ENCODE peak calls at places on chromosomes 12 and 14, in ten cellular contexts. P is testis, J is A549, T is brain microvascular endothelial cell, A is cardiac muscle cell, K is dorsolateral prefrontal cortex, W is GM12865, U is GM23338, E is AG04450, H is fibroblast of the aortic adventitia. Y is an unnamed sample.

GRCh38 chr14:45177081-45177480 is 41.4 kb downstream of the FANCM start:
- DNase-seq in P (no peak), J (no peak), T (peak), A (peak), K (no peak), W (no peak), U (no peak), E (peak), H (peak), Y (no peak)

GRCh38 chr12:119372540-119372939 is 38.0 kb downstream of the CCDC60 start:
- DNase-seq in P (no peak), J (no peak), T (no peak), A (no peak), K (no peak), W (peak), U (no peak), E (no peak), H (no peak), Y (no peak)

GRCh38 chr12:57549909-57550627 is at the start of gene KIF5A:
- DNase-seq in P (peak), J (peak), T (no peak), A (no peak), K (peak), W (peak), U (peak), E (no peak), H (no peak), Y (no peak)

GRCh38 chr12:101527682-101528081 is 52.5 kb downstream of the SPIC start:
- DNase-seq in P (no peak), J (no peak), T (no peak), A (no peak), K (no peak), W (no peak), U (no peak), E (no peak), H (no peak), Y (no peak)

GRCh38 chr12:50505945-50506344 is 1.2 kb downstream of the DIP2B start:
- DNase-seq in P (peak), J (no peak), T (peak), A (peak), K (peak), W (peak), U (no peak), E (no peak), H (peak), Y (no peak)

GRCh38 chr12:64186789-64187188 is 35.3 kb downstream of the KICS2 start:
- DNase-seq in P (no peak), J (peak), T (peak), A (no peak), K (no peak), W (peak), U (no peak), E (no peak), H (peak), Y (no peak)

GRCh38 chr12:93563807-93564538 is 8.5 kb upstream of the SOCS2 start:
- DNase-seq in P (no peak), J (peak), T (no peak), A (peak), K (no peak), W (peak), U (peak), E (no peak), H (peak), Y (no peak)

GRCh38 chr12:57003395-57003794 is 3.0 kb downstream of the ZBTB39 start:
- DNase-seq in P (no peak), J (no peak), T (no peak), A (no peak), K (no peak), W (no peak), U (no peak), E (no peak), H (no peak), Y (no peak)

GRCh38 chr14:71498151-71498734 is 434.0 kb upstream of the RGS6 start:
- DNase-seq in P (no peak), J (no peak), T (no peak), A (no peak), K (no peak), W (peak), U (no peak), E (peak), H (peak), Y (no peak)

GRCh38 chr14:71206766-71207371 is 299.6 kb downstream of the PCNX1 start:
- DNase-seq in P (no peak), J (peak), T (peak), A (peak), K (peak), W (no peak), U (no peak), E (peak), H (peak), Y (no peak)

GRCh38 chr12:95201056-95201670 is 16.1 kb downstream of the FGD6 start:
- DNase-seq in P (no peak), J (peak), T (peak), A (peak), K (no peak), W (peak), U (no peak), E (no peak), H (no peak), Y (no peak)

GRCh38 chr12:47650469-47650868 is 55.4 kb downstream of the RPAP3 start:
- DNase-seq in P (no peak), J (no peak), T (no peak), A (no peak), K (no peak), W (no peak), U (no peak), E (no peak), H (no peak), Y (no peak)

GRCh38 chr14:68278568-68279436 is 459.2 kb downstream of the RAD51B start:
- DNase-seq in P (no peak), J (peak), T (peak), A (peak), K (no peak), W (peak), U (no peak), E (no peak), H (peak), Y (no peak)

GRCh38 chr14:98728024-98728423 is 544.0 kb downstream of the BCL11B start:
- DNase-seq in P (no peak), J (no peak), T (no peak), A (no peak), K (no peak), W (no peak), U (no peak), E (no peak), H (no peak), Y (no peak)

GRCh38 chr12:116798719-116799118 is 60.6 kb downstream of the RNFT2 start:
- DNase-seq in P (no peak), J (no peak), T (no peak), A (no peak), K (no peak), W (no peak), U (no peak), E (no peak), H (no peak), Y (no peak)

GRCh38 chr14:85573406-85573805 is 43.5 kb downstream of the FLRT2 start:
- DNase-seq in P (no peak), J (no peak), T (no peak), A (no peak), K (no peak), W (no peak), U (no peak), E (no peak), H (peak), Y (no peak)

GRCh38 chr14:64807588-64807987 is 72.1 kb downstream of the SPTB start:
- DNase-seq in P (no peak), J (no peak), T (no peak), A (no peak), K (no peak), W (no peak), U (no peak), E (no peak), H (no peak), Y (no peak)

GRCh38 chr12:34601689-34602088 is 579.4 kb downstream of the ALG10 start:
- DNase-seq in P (no peak), J (no peak), T (no peak), A (no peak), K (peak), W (no peak), U (no peak), E (no peak), H (no peak), Y (no peak)

GRCh38 chr12:62731378-62731710 is 203.6 kb downstream of the PPM1H start:
- DNase-seq in P (no peak), J (no peak), T (no peak), A (no peak), K (no peak), W (no peak), U (no peak), E (no peak), H (no peak), Y (peak)

GRCh38 chr14:57816568-57817284 is 49.2 kb downstream of the SLC35F4 start:
- DNase-seq in P (no peak), J (no peak), T (no peak), A (no peak), K (no peak), W (peak), U (no peak), E (no peak), H (peak), Y (no peak)

GRCh38 chr14:69366069-69366468 is 32.0 kb downstream of the ERH start:
- DNase-seq in P (no peak), J (no peak), T (no peak), A (no peak), K (no peak), W (no peak), U (no peak), E (no peak), H (no peak), Y (no peak)

GRCh38 chr12:48956279-48957140 is 777 bp downstream of the ARF3 start:
- DNase-seq in P (peak), J (peak), T (peak), A (peak), K (peak), W (peak), U (peak), E (peak), H (peak), Y (peak)

GRCh38 chr12:49637401-49637800 is 14.0 kb downstream of the PRPF40B start:
- DNase-seq in P (no peak), J (no peak), T (no peak), A (no peak), K (no peak), W (no peak), U (peak), E (no peak), H (no peak), Y (peak)

GRCh38 chr14:34297786-34298520 is 164.1 kb downstream of the SPTSSA start:
- DNase-seq in P (no peak), J (no peak), T (no peak), A (no peak), K (no peak), W (no peak), U (no peak), E (no peak), H (peak), Y (no peak)

GRCh38 chr14:52356025-52356424 is 41.9 kb downstream of the PTGER2 start:
- DNase-seq in P (no peak), J (no peak), T (peak), A (no peak), K (no peak), W (no peak), U (no peak), E (no peak), H (no peak), Y (no peak)

GRCh38 chr12:114864688-114865685 is 181.0 kb upstream of the TBX3 start:
- DNase-seq in P (no peak), J (no peak), T (no peak), A (peak), K (no peak), W (no peak), U (peak), E (no peak), H (peak), Y (no peak)

GRCh38 chr12:79517363-79517762 is 173.4 kb downstream of the PAWR start:
- DNase-seq in P (no peak), J (no peak), T (no peak), A (no peak), K (no peak), W (no peak), U (no peak), E (no peak), H (no peak), Y (no peak)

GRCh38 chr12:79508622-79509021 is 182.1 kb downstream of the PAWR start:
- DNase-seq in P (no peak), J (no peak), T (no peak), A (no peak), K (no peak), W (no peak), U (peak), E (no peak), H (no peak), Y (no peak)

GRCh38 chr12:79515526-79515935 is 175.2 kb downstream of the PAWR start:
- DNase-seq in P (no peak), J (no peak), T (no peak), A (peak), K (no peak), W (no peak), U (no peak), E (no peak), H (peak), Y (no peak)

GRCh38 chr12:79514730-79515525 is 175.8 kb downstream of the PAWR start:
- DNase-seq in P (no peak), J (no peak), T (no peak), A (peak), K (no peak), W (no peak), U (no peak), E (no peak), H (no peak), Y (no peak)

GRCh38 chr12:79512068-79512467 is 178.7 kb downstream of the PAWR start:
- DNase-seq in P (no peak), J (no peak), T (no peak), A (no peak), K (no peak), W (no peak), U (peak), E (no peak), H (no peak), Y (no peak)
- TF ChIP-seq CTCF in P (no peak), J (peak), T (peak), A (no peak), K (no peak), W (no peak), U (peak), E (no peak), H (no peak), Y (no peak)

GRCh38 chr14:103206023-103206481 is 82.8 kb downstream of the TNFAIP2 start:
- DNase-seq in P (peak), J (no peak), T (no peak), A (no peak), K (no peak), W (no peak), U (no peak), E (no peak), H (peak), Y (no peak)
- H3K4me3 ChIP-seq in P (peak), J (no peak), T (no peak), A (no peak), K (no peak), W (no peak), U (no peak), E (no peak), H (peak), Y (no peak)

DNA sequence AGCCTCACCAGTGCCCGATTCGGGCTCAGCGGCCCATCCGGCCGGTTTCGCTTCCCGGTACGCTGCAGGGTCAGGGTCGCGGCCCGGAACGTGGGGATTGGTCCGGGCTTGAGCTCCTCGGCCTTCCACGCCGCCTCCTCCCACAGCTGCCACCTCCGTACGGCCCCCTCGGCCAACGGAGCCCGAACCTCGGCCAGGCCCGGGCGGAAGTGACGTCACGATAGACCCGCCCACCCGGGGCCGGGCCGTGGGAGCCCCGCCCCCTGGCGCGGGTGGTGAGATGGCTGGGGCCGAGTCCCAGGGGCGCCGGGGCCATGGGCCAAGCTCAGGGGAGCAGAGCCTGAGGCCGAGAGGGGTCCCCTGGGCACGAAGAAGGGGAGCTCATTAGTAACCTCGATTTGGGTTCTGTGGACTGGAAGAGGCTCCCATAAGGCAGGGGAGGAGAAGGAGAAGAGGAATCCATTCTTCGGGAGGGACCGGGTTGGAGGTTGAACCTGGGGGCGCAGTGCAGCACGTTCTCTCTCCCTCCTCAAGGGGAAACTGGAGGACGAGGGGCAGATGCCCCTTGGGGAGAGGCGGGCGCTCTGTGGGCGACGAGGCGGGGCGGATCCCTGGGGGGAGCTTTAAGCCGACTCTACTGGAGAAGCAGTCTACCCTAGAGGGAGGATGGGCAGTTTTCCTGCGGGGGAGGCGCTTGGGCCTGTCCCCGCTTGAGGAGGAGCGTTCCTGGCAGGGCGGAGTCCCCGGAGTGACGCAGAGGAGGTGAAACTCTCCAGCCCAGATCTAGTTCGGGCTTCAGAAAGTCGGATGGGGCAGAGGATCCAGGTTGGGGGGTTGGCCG is at the start of gene MLF2:
- DNase-seq in P (peak), J (peak), T (peak), A (peak), K (peak), W (peak), U (peak), E (peak), H (peak), Y (peak)
- TF ChIP-seq CTCF in P (no peak), J (no peak), T (peak), A (no peak), K (no peak), W (peak), U (peak), E (no peak), H (no peak), Y (no peak)

GRCh38 chr12:105110851-105111250 is 3.3 kb downstream of the WASHC4 start:
- DNase-seq in P (no peak), J (no peak), T (no peak), A (no peak), K (no peak), W (no peak), U (no peak), E (no peak), H (no peak), Y (no peak)
- H3K4me3 ChIP-seq in P (no peak), J (peak), T (no peak), A (no peak), K (no peak), W (peak), U (peak), E (no peak), H (no peak), Y (no peak)

GRCh38 chr14:63727736-63728728 is at the start of gene SGPP1:
- DNase-seq in P (peak), J (peak), T (peak), A (peak), K (peak), W (peak), U (peak), E (peak), H (peak), Y (peak)
- TF ChIP-seq CTCF in P (peak), J (peak), T (peak), A (peak), K (peak), W (peak), U (no peak), E (peak), H (peak), Y (no peak)

DNA sequence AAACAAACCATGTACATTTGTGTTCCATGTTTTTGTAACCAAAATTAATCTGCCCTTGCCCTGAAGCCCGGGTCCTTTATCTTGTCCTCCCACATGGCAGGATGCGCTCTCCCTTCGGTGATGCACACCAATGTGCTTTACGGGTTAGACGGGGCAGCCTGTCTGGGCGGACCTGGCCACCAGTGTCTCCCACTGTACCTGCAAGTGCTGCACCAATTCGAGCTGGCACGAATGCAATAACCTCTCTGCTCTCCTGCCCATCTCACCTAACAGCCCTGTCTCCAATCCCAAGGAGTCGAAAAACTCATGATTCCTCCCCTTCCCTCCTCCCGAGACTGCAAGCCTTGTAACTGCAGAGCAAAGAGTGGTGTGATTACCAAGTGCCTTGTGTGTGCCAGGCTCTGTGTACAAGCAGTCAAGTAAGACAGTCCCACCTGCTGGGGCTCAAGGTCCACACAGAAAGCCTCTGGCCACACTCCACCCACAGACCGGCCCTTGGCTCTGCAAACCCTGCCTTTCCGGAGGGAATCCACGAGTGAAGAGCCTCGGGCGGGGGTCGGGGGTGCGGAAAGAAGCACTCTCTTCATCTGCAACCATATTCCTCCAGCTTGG is 85.1 kb downstream of the CCDC88C start:
- DNase-seq in P (no peak), J (no peak), T (no peak), A (no peak), K (no peak), W (no peak), U (no peak), E (no peak), H (no peak), Y (no peak)
- H3K4me3 ChIP-seq in P (no peak), J (no peak), T (no peak), A (no peak), K (no peak), W (no peak), U (no peak), E (no peak), H (no peak), Y (no peak)

DNA sequence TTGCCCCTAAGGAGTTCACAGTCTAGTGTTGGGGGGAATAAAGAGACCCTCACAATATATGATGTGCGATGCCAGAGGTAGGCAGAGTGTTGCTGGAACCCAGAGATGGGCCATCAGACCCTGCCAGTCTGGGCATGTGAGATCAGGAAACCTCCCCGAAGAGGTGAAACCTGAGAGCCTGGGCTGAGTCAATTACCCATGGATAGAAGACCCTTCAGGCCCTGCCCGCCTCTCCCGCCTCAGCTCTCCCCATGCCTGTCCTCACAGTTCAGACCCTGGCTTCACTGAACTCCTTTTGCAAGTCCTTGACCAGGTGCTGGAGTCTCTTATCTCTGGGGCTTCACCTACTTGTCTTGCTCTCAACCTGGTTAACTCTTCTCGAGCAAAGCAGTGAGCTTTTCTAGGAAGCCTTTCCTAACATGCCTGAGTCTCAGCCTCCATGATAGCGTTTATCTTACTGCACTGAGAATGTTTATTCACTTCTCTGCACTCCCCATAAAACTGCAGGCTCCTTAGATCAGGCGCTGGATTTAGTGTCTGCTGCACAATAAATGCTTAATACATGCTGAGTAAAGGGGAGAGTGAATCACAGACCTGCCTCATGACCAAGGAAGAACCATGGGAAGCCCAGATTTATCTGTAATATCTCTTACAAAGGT is 19.6 kb downstream of the ALDH1L2 start:
- DNase-seq in P (no peak), J (no peak), T (no peak), A (no peak), K (no peak), W (no peak), U (peak), E (no peak), H (no peak), Y (no peak)
- TF ChIP-seq CTCF in P (no peak), J (no peak), T (no peak), A (no peak), K (no peak), W (no peak), U (no peak), E (no peak), H (no peak), Y (no peak)

GRCh38 chr14:105200641-105201040 is 19.5 kb upstream of the NUDT14 start:
- DNase-seq in P (no peak), J (no peak), T (no peak), A (no peak), K (no peak), W (no peak), U (no peak), E (no peak), H (no peak), Y (no peak)

GRCh38 chr14:105201928-105202513 is 20.9 kb upstream of the NUDT14 start:
- DNase-seq in P (no peak), J (no peak), T (no peak), A (no peak), K (no peak), W (peak), U (no peak), E (no peak), H (no peak), Y (no peak)

GRCh38 chr14:105203057-105203494 is 22.0 kb upstream of the NUDT14 start:
- DNase-seq in P (peak), J (peak), T (peak), A (peak), K (peak), W (peak), U (peak), E (peak), H (peak), Y (peak)

GRCh38 chr14:105200074-105200473 is 19.0 kb upstream of the NUDT14 start:
- DNase-seq in P (no peak), J (no peak), T (no peak), A (no peak), K (no peak), W (peak), U (no peak), E (no peak), H (no peak), Y (no peak)

GRCh38 chr14:105201156-105201927 is 20.2 kb upstream of the NUDT14 start:
- DNase-seq in P (no peak), J (no peak), T (no peak), A (no peak), K (no peak), W (no peak), U (peak), E (no peak), H (no peak), Y (no peak)
- H3K4me3 ChIP-seq in P (no peak), J (no peak), T (no peak), A (no peak), K (no peak), W (no peak), U (no peak), E (no peak), H (no peak), Y (no peak)